ENCODE peak calls at places on chromosome 2, in four cellular contexts. U is H1, I is IMR-90, L is mesendoderm. F is an unnamed sample.

GRCh38 chr2:157471078-157471477 is 27.2 kb upstream of the CYTIP start:
- DNase-seq in I (no peak), L (no peak), U (no peak), F (no peak)

GRCh38 chr2:98637401-98638144 is 29.2 kb downstream of the UNC50 start:
- DNase-seq in U (no peak), L (no peak), I (no peak), F (no peak)

GRCh38 chr2:145593280-145593679 is 1073.4 kb upstream of the ZEB2 start:
- DNase-seq in U (no peak), L (no peak), I (no peak), F (no peak)

GRCh38 chr2:215548714-215549113 is 112.8 kb upstream of the FN1 start:
- DNase-seq in L (peak), I (peak), U (no peak), F (no peak)

GRCh38 chr2:193776988-193777387 is 1582.3 kb upstream of the TMEFF2 start:
- DNase-seq in U (no peak), L (peak), I (no peak), F (no peak)

GRCh38 chr2:154546341-154546740 is 152.2 kb upstream of the KCNJ3 start:
- DNase-seq in L (no peak), I (no peak), U (no peak), F (no peak)

GRCh38 chr2:133765693-133766092 is 197.4 kb upstream of the NCKAP5 start:
- DNase-seq in U (no peak), L (no peak), I (no peak), F (no peak)

GRCh38 chr2:150566289-150566688 is 78.8 kb upstream of the RND3 start:
- DNase-seq in L (no peak), U (no peak), I (peak), F (no peak)

GRCh38 chr2:62175728-62176127 is 20.2 kb upstream of the B3GNT2 start:
- DNase-seq in L (peak), I (no peak), U (no peak), F (no peak)

GRCh38 chr2:234967201-234967873 is 15.5 kb downstream of the SH3BP4 start:
- DNase-seq in U (no peak), L (no peak), I (no peak), F (no peak)

GRCh38 chr2:151930042-151930441 is 101.8 kb upstream of the ARL5A start:
- DNase-seq in U (no peak), I (no peak), L (no peak), F (no peak)

DNA sequence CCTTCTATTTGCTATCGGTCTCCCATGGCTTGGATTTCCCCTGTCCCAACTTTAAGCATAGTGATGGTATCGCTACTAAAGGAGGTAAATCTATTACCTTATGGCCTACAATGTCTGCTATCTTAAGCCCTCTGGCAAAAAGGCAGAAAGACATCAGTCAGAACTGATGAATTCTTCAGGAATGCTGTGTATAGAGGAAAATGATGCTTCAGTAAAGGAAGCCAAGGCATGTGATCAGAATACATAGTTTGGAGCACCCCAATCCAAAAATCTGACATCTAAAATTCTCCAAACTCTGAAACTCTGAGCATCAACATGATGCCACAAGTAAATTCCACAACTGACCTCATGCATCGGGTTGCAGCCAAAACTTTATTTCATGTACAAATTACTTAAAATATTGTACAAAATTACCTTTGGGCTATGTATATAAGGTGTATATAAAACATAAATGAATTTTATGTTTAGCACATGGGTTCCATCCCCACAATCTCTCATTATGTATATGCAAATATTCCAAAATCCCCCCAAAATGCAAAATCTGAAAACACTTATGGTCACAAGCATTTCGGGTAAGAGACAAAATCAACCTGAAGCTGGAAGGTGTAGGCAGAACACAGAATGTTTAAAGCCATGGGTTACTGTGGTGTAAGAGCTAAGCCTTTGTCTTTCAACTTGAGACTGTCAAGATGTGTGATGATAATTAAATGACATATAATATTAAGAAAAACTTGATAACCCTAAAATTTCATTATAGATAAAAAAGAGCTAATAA is 66.2 kb downstream of the CUL3 start:
- DNase-seq in U (no peak), I (peak), L (peak), F (no peak)
- H3K4ac ChIP-seq in U (no peak), I (no peak), L (no peak), F (no peak)

GRCh38 chr2:72750977-72751639 is 74.7 kb downstream of the EXOC6B start:
- DNase-seq in U (no peak), I (no peak), L (peak), F (peak)

GRCh38 chr2:72755647-72756423 is 70.0 kb downstream of the EXOC6B start:
- DNase-seq in U (no peak), I (peak), L (no peak), F (no peak)

GRCh38 chr2:72757177-72757775 is 68.6 kb downstream of the EXOC6B start:
- DNase-seq in L (peak), U (no peak), I (peak), F (no peak)

GRCh38 chr2:72750466-72750865 is 75.4 kb downstream of the EXOC6B start:
- DNase-seq in U (no peak), I (no peak), L (peak), F (no peak)

GRCh38 chr2:72754628-72755320 is 71.1 kb downstream of the EXOC6B start:
- DNase-seq in U (no peak), L (no peak), I (no peak), F (no peak)
- H3K56ac ChIP-seq in U (no peak), L (no peak), I (no peak), F (no peak)

DNA sequence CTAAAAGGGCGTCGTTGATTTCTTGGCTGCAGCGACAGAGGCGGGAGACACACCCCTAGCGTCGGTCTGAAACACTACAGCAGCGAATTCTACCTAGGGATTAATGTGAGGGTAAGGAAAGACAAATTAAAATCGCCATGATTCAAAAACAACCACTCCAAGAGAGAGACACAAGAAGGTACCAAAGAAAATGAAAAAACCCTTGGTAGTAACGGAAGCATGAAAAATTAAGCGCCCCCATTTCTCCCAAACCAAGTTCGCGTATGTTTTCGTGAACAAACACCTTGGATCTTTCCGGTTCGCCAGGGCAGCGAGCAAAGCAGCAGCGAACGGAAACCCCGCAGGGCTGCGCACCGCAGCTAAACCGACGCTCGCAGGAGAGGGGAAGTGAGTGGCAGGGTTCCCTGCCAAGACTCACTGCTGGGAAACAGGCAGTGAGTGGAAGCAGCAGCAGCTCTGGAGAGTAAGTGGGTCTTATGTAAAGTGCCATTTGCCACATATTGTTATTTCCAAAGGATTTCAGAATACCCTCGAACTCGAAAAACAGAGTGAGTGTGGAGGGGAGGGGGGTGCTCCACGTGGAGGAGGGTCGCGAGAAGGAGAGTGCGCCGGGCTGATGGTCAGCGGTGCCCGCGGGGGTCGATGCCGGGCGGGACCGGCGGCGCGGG is 1.0 kb downstream of the PPP3R1 start:
- DNase-seq in L (peak), U (peak), I (peak), F (peak)
- H3K4ac ChIP-seq in L (peak), U (no peak), I (peak), F (no peak)

DNA sequence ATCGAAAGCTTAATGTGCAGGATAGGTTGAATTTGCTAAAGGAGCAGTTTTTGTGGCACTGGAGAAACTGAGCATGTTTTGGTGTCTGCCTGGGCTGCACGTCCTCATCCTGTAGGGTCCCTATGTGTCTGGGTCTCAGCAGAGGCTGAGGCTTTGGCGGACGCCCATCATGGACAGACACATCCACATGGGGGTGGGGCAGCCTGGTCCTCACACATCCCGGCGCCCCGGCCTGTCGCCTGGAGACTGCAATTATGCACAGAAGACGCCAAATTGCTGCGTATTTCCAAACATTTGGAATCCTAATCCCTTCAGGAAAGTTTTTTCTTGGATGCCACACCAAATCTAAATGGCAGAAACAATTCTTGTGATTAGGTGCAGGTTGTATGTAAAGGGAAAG is 128.2 kb upstream of the TWIST2 start:
- DNase-seq in U (no peak), L (no peak), I (no peak), F (no peak)
- H3K56ac ChIP-seq in U (no peak), L (no peak), I (no peak), F (no peak)

DNA sequence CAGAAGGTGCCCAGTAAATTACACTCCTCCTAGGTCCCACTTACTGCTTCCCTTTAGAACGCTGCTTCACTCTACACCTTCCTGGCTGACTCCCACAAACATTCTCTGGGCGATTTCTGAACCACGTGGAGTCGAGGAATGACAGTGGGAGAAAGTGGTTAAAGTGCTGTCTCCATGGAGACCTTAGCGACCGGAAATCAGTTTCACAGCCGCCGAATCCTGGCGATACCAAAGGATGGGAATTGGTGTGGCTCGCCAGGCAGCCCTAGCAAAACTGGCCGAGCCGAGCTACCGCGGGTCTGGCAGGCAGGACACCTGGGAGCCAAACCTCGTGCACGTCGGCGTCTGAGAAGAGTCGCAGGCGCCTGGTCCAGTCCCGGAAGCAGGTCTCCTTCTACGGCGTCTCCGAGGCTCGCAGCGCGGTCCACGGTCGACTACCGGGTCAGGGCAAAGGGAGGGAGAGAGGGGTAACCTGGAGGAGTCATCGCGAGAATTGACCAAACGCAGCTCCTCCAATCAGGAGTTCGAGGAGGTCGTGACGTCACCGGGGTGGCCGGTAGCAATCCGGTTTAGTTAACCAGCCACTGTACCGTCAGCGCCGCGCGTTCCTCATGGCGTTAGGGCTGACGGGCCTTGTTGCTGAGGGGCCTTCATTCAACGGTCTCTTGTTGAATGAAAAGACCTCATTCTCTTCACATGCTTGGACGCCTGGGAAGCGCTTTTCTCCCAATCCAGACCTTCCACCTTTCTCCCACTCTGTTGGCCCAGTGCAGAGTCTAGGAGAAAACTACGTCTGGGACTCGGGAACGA is at the start of gene THADA:
- DNase-seq in U (peak), I (peak), L (peak), F (peak)
- H3K4ac ChIP-seq in U (peak), I (peak), L (peak), F (no peak)

DNA sequence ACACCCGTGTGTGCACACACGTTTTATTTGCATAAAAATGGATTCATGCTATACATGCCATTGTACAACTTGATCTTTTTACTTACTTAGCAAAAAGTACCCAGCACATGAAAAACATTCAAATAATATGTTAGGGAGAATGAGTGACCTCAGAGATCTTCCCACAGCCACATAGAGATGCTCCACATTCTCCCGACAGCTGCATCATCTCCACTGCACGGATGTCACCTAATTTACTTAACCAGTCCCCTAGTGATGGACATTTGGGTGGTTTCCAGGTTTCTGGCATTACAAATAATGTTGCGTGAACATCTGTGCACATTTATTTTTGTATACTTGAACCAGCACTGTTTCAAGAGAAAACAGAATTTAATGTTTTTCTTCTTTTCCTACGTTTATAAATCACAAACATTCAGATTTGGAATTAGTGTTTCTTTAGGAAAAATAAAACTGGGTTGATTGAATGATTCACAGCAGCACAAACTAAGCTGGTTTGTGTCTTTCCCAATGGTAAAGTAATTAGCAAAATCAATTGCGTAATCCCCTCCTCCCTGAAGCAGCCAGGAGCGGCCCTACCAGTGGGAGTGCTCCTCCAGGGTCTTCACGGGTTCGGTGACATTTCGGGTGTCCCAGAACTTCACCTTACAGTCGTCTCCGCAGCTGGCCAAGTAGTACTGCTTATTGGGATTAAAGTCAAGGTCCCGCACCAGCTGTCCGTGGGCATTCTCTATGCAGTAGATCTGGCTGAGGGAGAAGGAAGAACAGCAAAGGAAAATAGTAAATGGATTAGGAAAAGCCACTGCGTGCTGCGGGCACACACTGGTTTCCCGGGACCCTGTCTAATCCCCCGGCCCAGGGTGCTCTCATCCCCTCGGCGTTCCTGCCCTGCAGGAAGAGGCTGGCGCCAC is 183.9 kb downstream of the EIPR1 start:
- DNase-seq in I (peak), L (no peak), U (no peak), F (no peak)
- H3K56ac ChIP-seq in I (no peak), L (no peak), U (no peak), F (no peak)

DNA sequence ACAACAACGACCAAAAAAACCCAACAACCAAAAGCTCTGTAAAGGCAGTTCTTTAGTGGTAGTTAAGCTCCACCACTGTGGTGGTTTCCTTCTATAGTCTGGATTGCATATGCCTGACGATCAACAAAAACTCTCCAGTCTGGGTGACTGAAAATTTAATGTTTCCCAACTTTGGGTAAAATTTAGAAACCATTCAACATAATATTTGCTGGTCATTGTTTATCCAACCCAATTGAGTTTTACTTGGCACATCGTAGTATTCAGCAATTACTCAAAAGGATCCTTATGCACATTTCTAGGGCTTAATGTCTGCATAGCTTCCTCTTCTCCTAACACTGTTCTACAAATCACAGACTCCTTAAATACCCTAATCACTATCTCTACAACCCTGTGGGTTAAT is 1080.2 kb upstream of the NRXN1 start:
- DNase-seq in I (no peak), U (no peak), L (no peak), F (no peak)
- H3K4ac ChIP-seq in I (no peak), U (no peak), L (no peak), F (no peak)

DNA sequence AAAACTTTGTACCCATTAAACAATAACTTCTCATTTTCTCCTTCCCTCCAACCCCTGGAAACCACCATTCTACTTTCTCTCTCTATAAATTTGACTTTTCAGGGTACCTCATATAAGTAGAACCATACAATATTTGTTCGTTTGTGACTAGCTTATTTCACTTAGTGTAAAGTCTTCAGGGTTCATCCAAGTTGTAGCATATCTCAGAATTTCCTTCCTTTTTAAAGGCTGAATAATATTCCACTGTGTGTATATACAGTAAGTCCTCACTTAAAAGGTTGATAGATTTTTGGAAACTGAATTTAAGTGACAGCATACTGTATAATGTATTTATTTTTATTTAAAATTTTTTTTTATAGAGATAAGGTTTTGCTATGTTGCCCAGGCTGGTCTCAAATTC is 13.9 kb downstream of the CASP10 start:
- DNase-seq in L (no peak), I (no peak), U (no peak), F (no peak)
- H3K56ac ChIP-seq in L (no peak), I (no peak), U (no peak), F (no peak)

GRCh38 chr2:47207614-47208013 is 52.5 kb upstream of the STPG4 start:
- DNase-seq in I (no peak), L (no peak), U (no peak), F (no peak)
- H3K4ac ChIP-seq in I (peak), L (no peak), U (no peak), F (no peak)

DNA sequence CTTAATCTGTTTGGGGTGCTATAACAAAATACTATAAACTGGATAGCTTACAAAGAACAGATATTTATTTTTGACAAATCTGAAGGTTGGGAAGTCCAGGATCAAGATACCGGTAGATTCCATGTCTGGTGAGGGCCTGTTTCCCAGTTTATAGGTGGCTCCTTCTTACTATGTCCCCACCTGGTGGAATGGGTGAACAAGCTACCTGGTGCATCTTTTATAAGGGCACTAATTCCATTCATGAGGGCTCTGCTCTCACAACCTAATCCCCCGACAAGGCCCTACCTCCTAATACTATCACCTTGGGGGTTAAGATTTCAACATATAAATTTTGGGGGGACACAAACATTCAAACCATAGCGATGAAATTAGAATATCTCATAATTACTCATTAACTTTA is 15.6 kb upstream of the NEMP2 start:
- DNase-seq in L (no peak), U (no peak), I (no peak), F (no peak)
- H3K56ac ChIP-seq in L (no peak), U (no peak), I (no peak), F (no peak)